ENCODE peak calls at places on chromosomes 5 and 9, in six cellular contexts. S is naive thymus-derived CD4-positive, alpha-beta T cell; L is uterus; W is ovary; E is GM18507; G is hepatocyte. Z is an unnamed sample.

GRCh38 chr5:10563940-10564837 is at the start of gene ANKRD33B:
- DNase-seq in E (peak; percentile 72), S (peak; percentile 66), W (peak; percentile 19), L (peak; percentile 68), G (peak; percentile 76), Z (peak; percentile 69)

GRCh38 chr5:33233013-33233463 is 207.7 kb upstream of the TARS1 start:
- DNase-seq in E (no peak), S (no peak), L (peak; percentile 19), W (no peak), G (peak; percentile 30), Z (no peak)

GRCh38 chr5:119076080-119076479 is 5.2 kb downstream of the DMXL1 start:
- DNase-seq in W (no peak), L (no peak), G (no peak), E (no peak), S (no peak), Z (no peak)

GRCh38 chr9:113349044-113349433 is 302 bp upstream of the BSPRY start:
- DNase-seq in W (no peak), E (no peak), L (no peak), G (no peak), S (no peak), Z (no peak)

GRCh38 chr9:18459958-18460584 is 13.9 kb upstream of the ADAMTSL1 start:
- DNase-seq in W (no peak), S (no peak), G (no peak), E (no peak), L (no peak), Z (no peak)

GRCh38 chr5:154755361-154756202 is at the start of gene LARP1:
- DNase-seq in S (no peak), G (peak; percentile 70), W (no peak), E (no peak), L (no peak), Z (no peak)

GRCh38 chr9:34363619-34364351 is 12.9 kb downstream of the MYORG start:
- DNase-seq in S (peak; percentile 59), W (no peak), G (no peak), L (no peak), E (no peak), Z (no peak)

GRCh38 chr5:14277407-14278320 is 134.5 kb downstream of the TRIO start:
- DNase-seq in S (no peak), G (no peak), W (no peak), L (no peak), E (no peak), Z (no peak)

GRCh38 chr5:72179816-72180440 is 72.7 kb downstream of the MAP1B start:
- DNase-seq in W (no peak), E (no peak), S (no peak), L (no peak), G (no peak), Z (no peak)

GRCh38 chr5:81856948-81857928 is 106.3 kb upstream of the SSBP2 start:
- DNase-seq in G (peak; percentile 13), L (peak; percentile 47), W (peak; percentile 45), S (no peak), E (no peak), Z (peak; percentile 69)

GRCh38 chr9:68844196-68844595 is 139.2 kb downstream of the PIP5K1B start:
- DNase-seq in S (no peak), E (no peak), W (no peak), G (no peak), L (no peak), Z (no peak)